ENCODE peak calls at places on chromosome 13, in eight cellular contexts. One of them, this sample, is unnamed.

GRCh38 chr13:43767351-43767901 is 19.3 kb downstream of the ENOX1 start:
- DNase-seq in body of pancreas: no peak
- DNase-seq in stimulated activated CD8-positive, alpha-beta memory T cell treated with anti-CD3 and anti-CD28 coated beads, Interleukin-7, amount 100 ng/mL, for 1 hour: no peak
- DNase-seq in CD8-positive, alpha-beta T cell: no peak
- DNase-seq in psoas muscle: peak
- DNase-seq in progenitor cell of endocrine pancreas: no peak
- DNase-seq in C1 segment of cervical spinal cord: no peak
- DNase-seq in non-pigmented ciliary epithelial cell: no peak
- DNase-seq in this sample: peak

GRCh38 chr13:26074706-26075105 is 22.9 kb upstream of the SHISA2 start:
- DNase-seq in non-pigmented ciliary epithelial cell: peak
- DNase-seq in progenitor cell of endocrine pancreas: no peak
- DNase-seq in stimulated activated CD8-positive, alpha-beta memory T cell treated with anti-CD3 and anti-CD28 coated beads, Interleukin-7, amount 100 ng/mL, for 1 hour: no peak
- DNase-seq in C1 segment of cervical spinal cord: no peak
- DNase-seq in CD8-positive, alpha-beta T cell: no peak
- DNase-seq in body of pancreas: no peak
- DNase-seq in psoas muscle: no peak
- DNase-seq in this sample: peak

GRCh38 chr13:67229438-67230242 is 496 bp downstream of the PCDH9 start:
- DNase-seq in C1 segment of cervical spinal cord: no peak
- DNase-seq in body of pancreas: no peak
- DNase-seq in progenitor cell of endocrine pancreas: no peak
- DNase-seq in stimulated activated CD8-positive, alpha-beta memory T cell treated with anti-CD3 and anti-CD28 coated beads, Interleukin-7, amount 100 ng/mL, for 1 hour: no peak
- DNase-seq in psoas muscle: no peak
- DNase-seq in non-pigmented ciliary epithelial cell: no peak
- DNase-seq in CD8-positive, alpha-beta T cell: no peak
- DNase-seq in this sample: no peak

GRCh38 chr13:39415403-39415802 is 187.6 kb downstream of the LHFPL6 start:
- DNase-seq in non-pigmented ciliary epithelial cell: no peak
- DNase-seq in body of pancreas: peak
- DNase-seq in progenitor cell of endocrine pancreas: no peak
- DNase-seq in C1 segment of cervical spinal cord: no peak
- DNase-seq in psoas muscle: peak
- DNase-seq in stimulated activated CD8-positive, alpha-beta memory T cell treated with anti-CD3 and anti-CD28 coated beads, Interleukin-7, amount 100 ng/mL, for 1 hour: no peak
- DNase-seq in CD8-positive, alpha-beta T cell: no peak
- DNase-seq in this sample: peak

GRCh38 chr13:95254341-95254740 is 46.9 kb downstream of the ABCC4 start:
- DNase-seq in body of pancreas: no peak
- DNase-seq in progenitor cell of endocrine pancreas: no peak
- DNase-seq in psoas muscle: no peak
- DNase-seq in stimulated activated CD8-positive, alpha-beta memory T cell treated with anti-CD3 and anti-CD28 coated beads, Interleukin-7, amount 100 ng/mL, for 1 hour: no peak
- DNase-seq in non-pigmented ciliary epithelial cell: peak
- DNase-seq in CD8-positive, alpha-beta T cell: no peak
- DNase-seq in C1 segment of cervical spinal cord: no peak
- DNase-seq in this sample: no peak

GRCh38 chr13:74104661-74105275 is 29.4 kb downstream of the KLF12 start:
- DNase-seq in body of pancreas: no peak
- DNase-seq in stimulated activated CD8-positive, alpha-beta memory T cell treated with anti-CD3 and anti-CD28 coated beads, Interleukin-7, amount 100 ng/mL, for 1 hour: no peak
- DNase-seq in CD8-positive, alpha-beta T cell: no peak
- DNase-seq in psoas muscle: no peak
- DNase-seq in C1 segment of cervical spinal cord: no peak
- DNase-seq in progenitor cell of endocrine pancreas: no peak
- DNase-seq in non-pigmented ciliary epithelial cell: no peak
- DNase-seq in this sample: no peak

GRCh38 chr13:73230714-73231113 is 171.9 kb downstream of the KLF5 start:
- DNase-seq in C1 segment of cervical spinal cord: no peak
- DNase-seq in non-pigmented ciliary epithelial cell: no peak
- DNase-seq in stimulated activated CD8-positive, alpha-beta memory T cell treated with anti-CD3 and anti-CD28 coated beads, Interleukin-7, amount 100 ng/mL, for 1 hour: no peak
- DNase-seq in body of pancreas: no peak
- DNase-seq in progenitor cell of endocrine pancreas: no peak
- DNase-seq in psoas muscle: no peak
- DNase-seq in CD8-positive, alpha-beta T cell: no peak
- DNase-seq in this sample: no peak

GRCh38 chr13:53068841-53069520 is 40.4 kb downstream of the OLFM4 start:
- DNase-seq in non-pigmented ciliary epithelial cell: no peak
- DNase-seq in stimulated activated CD8-positive, alpha-beta memory T cell treated with anti-CD3 and anti-CD28 coated beads, Interleukin-7, amount 100 ng/mL, for 1 hour: no peak
- DNase-seq in psoas muscle: no peak
- DNase-seq in CD8-positive, alpha-beta T cell: no peak
- DNase-seq in body of pancreas: no peak
- DNase-seq in progenitor cell of endocrine pancreas: no peak
- DNase-seq in C1 segment of cervical spinal cord: no peak
- DNase-seq in this sample: no peak

GRCh38 chr13:19606152-19606551 is 27.3 kb upstream of the MPHOSPH8 start:
- DNase-seq in stimulated activated CD8-positive, alpha-beta memory T cell treated with anti-CD3 and anti-CD28 coated beads, Interleukin-7, amount 100 ng/mL, for 1 hour: no peak
- DNase-seq in progenitor cell of endocrine pancreas: no peak
- DNase-seq in body of pancreas: no peak
- DNase-seq in C1 segment of cervical spinal cord: no peak
- DNase-seq in non-pigmented ciliary epithelial cell: no peak
- DNase-seq in psoas muscle: no peak
- DNase-seq in CD8-positive, alpha-beta T cell: no peak
- DNase-seq in this sample: no peak

GRCh38 chr13:90918551-90918950 is 428.9 kb upstream of the MIR17HG start:
- DNase-seq in C1 segment of cervical spinal cord: no peak
- DNase-seq in progenitor cell of endocrine pancreas: no peak
- DNase-seq in non-pigmented ciliary epithelial cell: peak
- DNase-seq in psoas muscle: no peak
- DNase-seq in CD8-positive, alpha-beta T cell: no peak
- DNase-seq in stimulated activated CD8-positive, alpha-beta memory T cell treated with anti-CD3 and anti-CD28 coated beads, Interleukin-7, amount 100 ng/mL, for 1 hour: no peak
- DNase-seq in body of pancreas: no peak
- DNase-seq in this sample: no peak

GRCh38 chr13:93903909-93904308 is 575.6 kb downstream of the DCT start:
- DNase-seq in psoas muscle: no peak
- DNase-seq in stimulated activated CD8-positive, alpha-beta memory T cell treated with anti-CD3 and anti-CD28 coated beads, Interleukin-7, amount 100 ng/mL, for 1 hour: no peak
- DNase-seq in CD8-positive, alpha-beta T cell: no peak
- DNase-seq in body of pancreas: no peak
- DNase-seq in non-pigmented ciliary epithelial cell: no peak
- DNase-seq in C1 segment of cervical spinal cord: no peak
- DNase-seq in progenitor cell of endocrine pancreas: no peak
- DNase-seq in this sample: no peak

GRCh38 chr13:76991432-76991795 is 467 bp upstream of the CLN5 start:
- DNase-seq in psoas muscle: peak
- DNase-seq in progenitor cell of endocrine pancreas: no peak
- DNase-seq in CD8-positive, alpha-beta T cell: peak
- DNase-seq in stimulated activated CD8-positive, alpha-beta memory T cell treated with anti-CD3 and anti-CD28 coated beads, Interleukin-7, amount 100 ng/mL, for 1 hour: peak
- DNase-seq in non-pigmented ciliary epithelial cell: no peak
- DNase-seq in C1 segment of cervical spinal cord: no peak
- DNase-seq in body of pancreas: no peak
- DNase-seq in this sample: peak

GRCh38 chr13:89554801-89555200 is 1792.7 kb upstream of the MIR17HG start:
- DNase-seq in C1 segment of cervical spinal cord: no peak
- DNase-seq in stimulated activated CD8-positive, alpha-beta memory T cell treated with anti-CD3 and anti-CD28 coated beads, Interleukin-7, amount 100 ng/mL, for 1 hour: no peak
- DNase-seq in non-pigmented ciliary epithelial cell: no peak
- DNase-seq in body of pancreas: no peak
- DNase-seq in psoas muscle: no peak
- DNase-seq in progenitor cell of endocrine pancreas: no peak
- DNase-seq in CD8-positive, alpha-beta T cell: no peak
- DNase-seq in this sample: no peak

GRCh38 chr13:43026262-43026661 is 2.9 kb downstream of the DNAJC15 start:
- DNase-seq in C1 segment of cervical spinal cord: no peak
- DNase-seq in stimulated activated CD8-positive, alpha-beta memory T cell treated with anti-CD3 and anti-CD28 coated beads, Interleukin-7, amount 100 ng/mL, for 1 hour: no peak
- DNase-seq in CD8-positive, alpha-beta T cell: no peak
- DNase-seq in psoas muscle: no peak
- DNase-seq in non-pigmented ciliary epithelial cell: no peak
- DNase-seq in progenitor cell of endocrine pancreas: no peak
- DNase-seq in body of pancreas: no peak
- DNase-seq in this sample: no peak

GRCh38 chr13:21055016-21055415 is 6.4 kb downstream of the LATS2 start:
- DNase-seq in psoas muscle: no peak
- DNase-seq in CD8-positive, alpha-beta T cell: no peak
- DNase-seq in progenitor cell of endocrine pancreas: no peak
- DNase-seq in non-pigmented ciliary epithelial cell: no peak
- DNase-seq in C1 segment of cervical spinal cord: no peak
- DNase-seq in stimulated activated CD8-positive, alpha-beta memory T cell treated with anti-CD3 and anti-CD28 coated beads, Interleukin-7, amount 100 ng/mL, for 1 hour: no peak
- DNase-seq in body of pancreas: no peak
- DNase-seq in this sample: no peak

GRCh38 chr13:87754097-87754496 is 82.9 kb downstream of the SLITRK5 start:
- DNase-seq in C1 segment of cervical spinal cord: no peak
- DNase-seq in psoas muscle: no peak
- DNase-seq in progenitor cell of endocrine pancreas: no peak
- DNase-seq in CD8-positive, alpha-beta T cell: no peak
- DNase-seq in non-pigmented ciliary epithelial cell: no peak
- DNase-seq in body of pancreas: no peak
- DNase-seq in stimulated activated CD8-positive, alpha-beta memory T cell treated with anti-CD3 and anti-CD28 coated beads, Interleukin-7, amount 100 ng/mL, for 1 hour: no peak
- DNase-seq in this sample: no peak

GRCh38 chr13:78298657-78299056 is 304.7 kb downstream of the POU4F1 start:
- DNase-seq in C1 segment of cervical spinal cord: no peak
- DNase-seq in non-pigmented ciliary epithelial cell: no peak
- DNase-seq in body of pancreas: no peak
- DNase-seq in CD8-positive, alpha-beta T cell: no peak
- DNase-seq in stimulated activated CD8-positive, alpha-beta memory T cell treated with anti-CD3 and anti-CD28 coated beads, Interleukin-7, amount 100 ng/mL, for 1 hour: no peak
- DNase-seq in psoas muscle: no peak
- DNase-seq in progenitor cell of endocrine pancreas: no peak
- DNase-seq in this sample: no peak

GRCh38 chr13:98246538-98247172 is 69.6 kb upstream of the RNF113B start:
- DNase-seq in stimulated activated CD8-positive, alpha-beta memory T cell treated with anti-CD3 and anti-CD28 coated beads, Interleukin-7, amount 100 ng/mL, for 1 hour: no peak
- DNase-seq in progenitor cell of endocrine pancreas: no peak
- DNase-seq in psoas muscle: no peak
- DNase-seq in body of pancreas: no peak
- DNase-seq in CD8-positive, alpha-beta T cell: no peak
- DNase-seq in C1 segment of cervical spinal cord: no peak
- DNase-seq in non-pigmented ciliary epithelial cell: no peak
- DNase-seq in this sample: no peak

GRCh38 chr13:109211616-109212015 is 574.8 kb downstream of the IRS2 start:
- DNase-seq in progenitor cell of endocrine pancreas: no peak
- DNase-seq in non-pigmented ciliary epithelial cell: peak
- DNase-seq in C1 segment of cervical spinal cord: no peak
- DNase-seq in stimulated activated CD8-positive, alpha-beta memory T cell treated with anti-CD3 and anti-CD28 coated beads, Interleukin-7, amount 100 ng/mL, for 1 hour: no peak
- DNase-seq in psoas muscle: no peak
- DNase-seq in body of pancreas: no peak
- DNase-seq in CD8-positive, alpha-beta T cell: no peak
- DNase-seq in this sample: no peak

GRCh38 chr13:20519887-20520286 is 5.8 kb downstream of the CRYL1 start:
- DNase-seq in progenitor cell of endocrine pancreas: no peak
- DNase-seq in stimulated activated CD8-positive, alpha-beta memory T cell treated with anti-CD3 and anti-CD28 coated beads, Interleukin-7, amount 100 ng/mL, for 1 hour: no peak
- DNase-seq in psoas muscle: no peak
- DNase-seq in non-pigmented ciliary epithelial cell: no peak
- DNase-seq in C1 segment of cervical spinal cord: no peak
- DNase-seq in body of pancreas: no peak
- DNase-seq in CD8-positive, alpha-beta T cell: no peak
- DNase-seq in this sample: no peak

GRCh38 chr13:23792680-23793079 is 96.5 kb downstream of the MIPEP start:
- DNase-seq in CD8-positive, alpha-beta T cell: no peak
- DNase-seq in non-pigmented ciliary epithelial cell: no peak
- DNase-seq in psoas muscle: no peak
- DNase-seq in stimulated activated CD8-positive, alpha-beta memory T cell treated with anti-CD3 and anti-CD28 coated beads, Interleukin-7, amount 100 ng/mL, for 1 hour: no peak
- DNase-seq in body of pancreas: no peak
- DNase-seq in progenitor cell of endocrine pancreas: no peak
- DNase-seq in C1 segment of cervical spinal cord: no peak
- DNase-seq in this sample: no peak

GRCh38 chr13:32117696-32118095 is 86.1 kb downstream of the FRY start:
- DNase-seq in body of pancreas: peak
- DNase-seq in psoas muscle: peak
- DNase-seq in non-pigmented ciliary epithelial cell: no peak
- DNase-seq in stimulated activated CD8-positive, alpha-beta memory T cell treated with anti-CD3 and anti-CD28 coated beads, Interleukin-7, amount 100 ng/mL, for 1 hour: no peak
- DNase-seq in C1 segment of cervical spinal cord: no peak
- DNase-seq in progenitor cell of endocrine pancreas: no peak
- DNase-seq in CD8-positive, alpha-beta T cell: no peak
- DNase-seq in this sample: peak

GRCh38 chr13:27621116-27621365 is 651 bp upstream of the POLR1D start:
- DNase-seq in C1 segment of cervical spinal cord: no peak
- DNase-seq in stimulated activated CD8-positive, alpha-beta memory T cell treated with anti-CD3 and anti-CD28 coated beads, Interleukin-7, amount 100 ng/mL, for 1 hour: no peak
- DNase-seq in CD8-positive, alpha-beta T cell: no peak
- DNase-seq in progenitor cell of endocrine pancreas: no peak
- DNase-seq in psoas muscle: no peak
- DNase-seq in body of pancreas: no peak
- DNase-seq in non-pigmented ciliary epithelial cell: no peak
- DNase-seq in this sample: no peak

GRCh38 chr13:102587916-102588315 is 8.9 kb upstream of the TPP2 start:
- DNase-seq in psoas muscle: no peak
- DNase-seq in stimulated activated CD8-positive, alpha-beta memory T cell treated with anti-CD3 and anti-CD28 coated beads, Interleukin-7, amount 100 ng/mL, for 1 hour: no peak
- DNase-seq in CD8-positive, alpha-beta T cell: no peak
- DNase-seq in non-pigmented ciliary epithelial cell: no peak
- DNase-seq in body of pancreas: no peak
- DNase-seq in C1 segment of cervical spinal cord: no peak
- DNase-seq in progenitor cell of endocrine pancreas: no peak
- DNase-seq in this sample: no peak

GRCh38 chr13:71358218-71358617 is 508.8 kb downstream of the DACH1 start:
- DNase-seq in stimulated activated CD8-positive, alpha-beta memory T cell treated with anti-CD3 and anti-CD28 coated beads, Interleukin-7, amount 100 ng/mL, for 1 hour: no peak
- DNase-seq in progenitor cell of endocrine pancreas: no peak
- DNase-seq in CD8-positive, alpha-beta T cell: no peak
- DNase-seq in psoas muscle: no peak
- DNase-seq in non-pigmented ciliary epithelial cell: no peak
- DNase-seq in body of pancreas: no peak
- DNase-seq in C1 segment of cervical spinal cord: no peak
- DNase-seq in this sample: no peak

GRCh38 chr13:27824121-27824520 is 31.8 kb downstream of the GSX1 start:
- DNase-seq in stimulated activated CD8-positive, alpha-beta memory T cell treated with anti-CD3 and anti-CD28 coated beads, Interleukin-7, amount 100 ng/mL, for 1 hour: no peak
- DNase-seq in C1 segment of cervical spinal cord: no peak
- DNase-seq in body of pancreas: no peak
- DNase-seq in progenitor cell of endocrine pancreas: no peak
- DNase-seq in non-pigmented ciliary epithelial cell: no peak
- DNase-seq in psoas muscle: no peak
- DNase-seq in CD8-positive, alpha-beta T cell: no peak
- DNase-seq in this sample: no peak

GRCh38 chr13:46168341-46168740 is 13.6 kb downstream of the LCP1 start:
- DNase-seq in psoas muscle: no peak
- DNase-seq in body of pancreas: no peak
- DNase-seq in CD8-positive, alpha-beta T cell: no peak
- DNase-seq in non-pigmented ciliary epithelial cell: no peak
- DNase-seq in C1 segment of cervical spinal cord: no peak
- DNase-seq in progenitor cell of endocrine pancreas: no peak
- DNase-seq in stimulated activated CD8-positive, alpha-beta memory T cell treated with anti-CD3 and anti-CD28 coated beads, Interleukin-7, amount 100 ng/mL, for 1 hour: no peak
- DNase-seq in this sample: peak

GRCh38 chr13:95523598-95523997 is 28.9 kb upstream of the CLDN10 start:
- DNase-seq in non-pigmented ciliary epithelial cell: no peak
- DNase-seq in progenitor cell of endocrine pancreas: no peak
- DNase-seq in psoas muscle: no peak
- DNase-seq in CD8-positive, alpha-beta T cell: no peak
- DNase-seq in stimulated activated CD8-positive, alpha-beta memory T cell treated with anti-CD3 and anti-CD28 coated beads, Interleukin-7, amount 100 ng/mL, for 1 hour: no peak
- DNase-seq in body of pancreas: no peak
- DNase-seq in C1 segment of cervical spinal cord: no peak
- DNase-seq in this sample: no peak

GRCh38 chr13:38767506-38768265 is 80.8 kb downstream of the FREM2 start:
- DNase-seq in CD8-positive, alpha-beta T cell: no peak
- DNase-seq in C1 segment of cervical spinal cord: no peak
- DNase-seq in psoas muscle: no peak
- DNase-seq in progenitor cell of endocrine pancreas: no peak
- DNase-seq in stimulated activated CD8-positive, alpha-beta memory T cell treated with anti-CD3 and anti-CD28 coated beads, Interleukin-7, amount 100 ng/mL, for 1 hour: no peak
- DNase-seq in body of pancreas: no peak
- DNase-seq in non-pigmented ciliary epithelial cell: no peak
- DNase-seq in this sample: no peak

GRCh38 chr13:26600345-26600761 is 42.9 kb downstream of the WASF3 start:
- DNase-seq in non-pigmented ciliary epithelial cell: no peak
- DNase-seq in CD8-positive, alpha-beta T cell: no peak
- DNase-seq in progenitor cell of endocrine pancreas: no peak
- DNase-seq in C1 segment of cervical spinal cord: no peak
- DNase-seq in body of pancreas: no peak
- DNase-seq in stimulated activated CD8-positive, alpha-beta memory T cell treated with anti-CD3 and anti-CD28 coated beads, Interleukin-7, amount 100 ng/mL, for 1 hour: no peak
- DNase-seq in psoas muscle: no peak
- DNase-seq in this sample: no peak

GRCh38 chr13:101520672-101521071 is 68.2 kb downstream of the ITGBL1 start:
- DNase-seq in CD8-positive, alpha-beta T cell: no peak
- DNase-seq in psoas muscle: no peak
- DNase-seq in stimulated activated CD8-positive, alpha-beta memory T cell treated with anti-CD3 and anti-CD28 coated beads, Interleukin-7, amount 100 ng/mL, for 1 hour: no peak
- DNase-seq in progenitor cell of endocrine pancreas: no peak
- DNase-seq in body of pancreas: no peak
- DNase-seq in C1 segment of cervical spinal cord: no peak
- DNase-seq in non-pigmented ciliary epithelial cell: peak
- DNase-seq in this sample: no peak

GRCh38 chr13:67515895-67516294 is 285.8 kb upstream of the PCDH9 start:
- DNase-seq in C1 segment of cervical spinal cord: no peak
- DNase-seq in progenitor cell of endocrine pancreas: no peak
- DNase-seq in psoas muscle: no peak
- DNase-seq in CD8-positive, alpha-beta T cell: no peak
- DNase-seq in non-pigmented ciliary epithelial cell: no peak
- DNase-seq in stimulated activated CD8-positive, alpha-beta memory T cell treated with anti-CD3 and anti-CD28 coated beads, Interleukin-7, amount 100 ng/mL, for 1 hour: no peak
- DNase-seq in body of pancreas: no peak
- DNase-seq in this sample: no peak

GRCh38 chr13:49690133-49690989 is 925 bp downstream of the EBPL start:
- DNase-seq in stimulated activated CD8-positive, alpha-beta memory T cell treated with anti-CD3 and anti-CD28 coated beads, Interleukin-7, amount 100 ng/mL, for 1 hour: no peak
- DNase-seq in body of pancreas: peak
- DNase-seq in CD8-positive, alpha-beta T cell: no peak
- DNase-seq in non-pigmented ciliary epithelial cell: no peak
- DNase-seq in psoas muscle: no peak
- DNase-seq in C1 segment of cervical spinal cord: no peak
- DNase-seq in progenitor cell of endocrine pancreas: no peak
- DNase-seq in this sample: peak

GRCh38 chr13:100363351-100363750 is 225.2 kb downstream of the GGACT start:
- DNase-seq in CD8-positive, alpha-beta T cell: no peak
- DNase-seq in progenitor cell of endocrine pancreas: no peak
- DNase-seq in stimulated activated CD8-positive, alpha-beta memory T cell treated with anti-CD3 and anti-CD28 coated beads, Interleukin-7, amount 100 ng/mL, for 1 hour: no peak
- DNase-seq in non-pigmented ciliary epithelial cell: peak
- DNase-seq in C1 segment of cervical spinal cord: no peak
- DNase-seq in body of pancreas: no peak
- DNase-seq in psoas muscle: no peak
- DNase-seq in this sample: no peak